ENCODE peak calls at places on chromosomes 6 and 20, in ten cellular contexts. N, R, E, K, I, H, G, T, X and Y are unnamed samples.

GRCh38 chr6:7673063-7673536 is 52.8 kb upstream of the BMP6 start:
- DNase-seq in N (no peak), K (peak; percentile 79), R (no peak), E (no peak), X (peak; percentile 93), I (peak; percentile 59), G (peak; percentile 88), H (peak; percentile 5), T (peak; percentile 64), Y (no peak)

GRCh38 chr6:105713474-105714118 is 310.7 kb upstream of the PREP start:
- DNase-seq in R (no peak), T (peak; percentile 17), K (no peak), N (no peak), G (no peak), X (no peak), I (no peak), H (peak; percentile 10), E (no peak), Y (no peak)

GRCh38 chr6:168117942-168118341 is 38.9 kb upstream of the FRMD1 start:
- DNase-seq in K (no peak), R (no peak), I (no peak), H (no peak), G (no peak), E (no peak), X (peak; percentile 19), T (no peak), N (no peak), Y (no peak)

GRCh38 chr6:41335296-41335695 is at the start of gene NCR2:
- DNase-seq in G (no peak), R (no peak), I (no peak), T (no peak), H (no peak), X (no peak), K (no peak), N (no peak), E (no peak), Y (no peak)

GRCh38 chr20:1191289-1191688 is 6.5 kb upstream of the TMEM74B start:
- DNase-seq in K (no peak), E (no peak), X (no peak), N (no peak), R (no peak), G (no peak), H (no peak), I (no peak), T (no peak), Y (no peak)

GRCh38 chr6:25866011-25866410 is 8.0 kb downstream of the SLC17A3 start:
- DNase-seq in X (no peak), R (no peak), T (no peak), H (no peak), I (no peak), N (no peak), G (no peak), E (no peak), K (no peak), Y (no peak)

GRCh38 chr6:105994522-105995402 is 91.4 kb upstream of the PRDM1 start:
- DNase-seq in R (peak; percentile 38), K (peak; percentile 55), G (peak; percentile 60), T (peak; percentile 39), X (peak; percentile 81), H (peak; percentile 78), N (no peak), I (peak; percentile 91), E (peak; percentile 41), Y (peak; percentile 62)

GRCh38 chr20:41887500-41887899 is 269.3 kb upstream of the CHD6 start:
- DNase-seq in G (no peak), T (no peak), X (no peak), R (no peak), N (no peak), H (no peak), K (no peak), E (no peak), I (no peak), Y (no peak)

GRCh38 chr6:30231067-30231466 is 17.9 kb upstream of the TRIM26 start:
- DNase-seq in T (no peak), K (no peak), G (no peak), H (no peak), X (no peak), I (no peak), N (no peak), R (no peak), E (no peak), Y (no peak)

GRCh38 chr6:12147557-12148316 is 135.6 kb downstream of the HIVEP1 start:
- DNase-seq in K (no peak), X (no peak), T (no peak), H (peak; percentile 37), I (no peak), R (no peak), N (no peak), E (no peak), G (no peak), Y (no peak)

GRCh38 chr6:104404377-104404776 is 455.3 kb downstream of the HACE1 start:
- DNase-seq in G (no peak), H (no peak), X (no peak), R (no peak), E (no peak), I (no peak), K (no peak), N (no peak), T (no peak), Y (no peak)

GRCh38 chr6:131733376-131734016 is 22.7 kb upstream of the CTAGE9 start:
- DNase-seq in E (no peak), N (no peak), X (no peak), I (no peak), T (no peak), K (no peak), G (no peak), H (peak; percentile 67), R (no peak), Y (peak; percentile 61)

GRCh38 chr6:157613011-157613522 is 210.0 kb upstream of the SNX9 start:
- DNase-seq in E (no peak), K (no peak), H (peak; percentile 97), R (no peak), N (no peak), T (peak; percentile 73), X (no peak), I (no peak), G (peak; percentile 92), Y (no peak)

GRCh38 chr6:154602296-154602695 is 91.8 kb upstream of the CNKSR3 start:
- DNase-seq in K (no peak), I (no peak), N (no peak), E (no peak), T (no peak), R (no peak), X (no peak), H (no peak), G (no peak), Y (no peak)

GRCh38 chr6:73542882-73543281 is 22.1 kb upstream of the EEF1A1 start:
- DNase-seq in E (no peak), X (no peak), K (no peak), H (no peak), T (no peak), I (peak; percentile 19), G (no peak), N (no peak), R (no peak), Y (no peak)

GRCh38 chr20:42341654-42342053 is 723.5 kb upstream of the CHD6 start:
- DNase-seq in G (no peak), E (no peak), T (no peak), N (no peak), R (no peak), I (no peak), X (no peak), H (no peak), K (no peak), Y (peak; percentile 72)

GRCh38 chr20:58179432-58180099 is 48.9 kb downstream of the ANKRD60 start:
- DNase-seq in X (peak; percentile 82), H (no peak), R (peak; percentile 75), I (peak; percentile 91), N (peak; percentile 59), K (peak; percentile 91), G (peak; percentile 82), E (peak; percentile 4), T (peak; percentile 48), Y (peak; percentile 35)

GRCh38 chr6:167682546-167683027 is 144.1 kb upstream of the AFDN start:
- DNase-seq in X (no peak), N (no peak), I (no peak), E (no peak), H (no peak), R (no peak), K (no peak), G (no peak), T (no peak), Y (no peak)

GRCh38 chr6:101545171-101545570 is 151.7 kb downstream of the GRIK2 start:
- DNase-seq in I (no peak), R (no peak), T (no peak), H (peak; percentile 68), N (no peak), K (no peak), E (no peak), X (no peak), G (no peak), Y (no peak)

GRCh38 chr6:30219244-30219643 is 6.0 kb upstream of the TRIM26 start:
- DNase-seq in R (peak; percentile 58), K (peak; percentile 59), G (peak; percentile 29), N (no peak), E (peak; percentile 70), T (peak; percentile 58), X (peak; percentile 67), I (no peak), H (peak; percentile 44), Y (peak; percentile 56)

GRCh38 chr6:19803331-19804330 is 33.5 kb upstream of the ID4 start:
- DNase-seq in H (peak; percentile 19), N (no peak), X (peak; percentile 8), R (no peak), T (no peak), E (no peak), K (no peak), G (no peak), I (no peak), Y (no peak)

GRCh38 chr20:62835931-62836861 is 19.3 kb downstream of the COL9A3 start:
- DNase-seq in E (no peak), G (peak; percentile 61), T (no peak), I (peak; percentile 71), N (no peak), H (peak; percentile 50), R (no peak), K (no peak), X (no peak), Y (no peak)

GRCh38 chr20:39082686-39083085 is 120.5 kb downstream of the DHX35 start:
- DNase-seq in X (peak; percentile 17), G (no peak), N (no peak), T (no peak), E (no peak), I (no peak), H (no peak), R (no peak), K (no peak), Y (no peak)

GRCh38 chr6:116633685-116634084 is 17.4 kb downstream of the RSPH4A start:
- DNase-seq in H (no peak), X (no peak), T (peak; percentile 36), K (peak; percentile 26), I (no peak), E (no peak), N (no peak), R (no peak), G (no peak), Y (no peak)

GRCh38 chr6:159378361-159378760 is 209.2 kb downstream of the FNDC1 start:
- DNase-seq in E (no peak), I (no peak), G (no peak), H (no peak), R (no peak), X (no peak), K (no peak), N (no peak), T (no peak), Y (no peak)

GRCh38 chr6:21665101-21665435 is 71.5 kb downstream of the SOX4 start:
- DNase-seq in G (no peak), I (no peak), E (no peak), X (no peak), H (no peak), R (no peak), T (no peak), K (no peak), N (no peak), Y (no peak)